ENCODE peak calls at places on chromosomes 4 and X, in ten cellular contexts. M is heart right ventricle; G is small intestine; E is fibroblast of mammary gland; V is NCI-H2081; A is endothelial cell of umbilical vein; W is stimulated activated CD8-positive, alpha-beta memory T cell treated with anti-CD3 and anti-CD28 coated beads, Interleukin-4, amount 100 ng/mL, for 4 hours; X is CD8-positive, alpha-beta memory T cell; D is kidney; H is body of pancreas. R is an unnamed sample.

GRCh38 chr4:80266902-80267380 is 477 bp downstream of the FGF5 start:
- DNase-seq in M (no peak), G (no peak), E (peak), V (peak), A (peak), W (no peak), X (no peak), D (no peak), H (no peak), R (no peak)

GRCh38 chrX:127038065-127038464 is 218.5 kb downstream of the PRR32 start:
- DNase-seq in M (no peak), G (no peak), E (no peak), V (peak), A (no peak), W (no peak), X (no peak), D (no peak), H (no peak), R (no peak)

GRCh38 chr4:98516441-98517323 is 141.7 kb downstream of the TSPAN5 start:
- DNase-seq in M (no peak), G (no peak), E (peak), V (no peak), A (no peak), W (no peak), X (no peak), D (no peak), H (no peak), R (no peak)

GRCh38 chr4:188423039-188423438 is 283.8 kb downstream of the TRIML1 start:
- DNase-seq in M (no peak), G (no peak), E (no peak), V (no peak), A (no peak), W (no peak), X (no peak), D (no peak), H (no peak), R (no peak)

GRCh38 chr4:10013722-10014121 is 7.6 kb downstream of the SLC2A9 start:
- DNase-seq in M (peak), G (peak), E (peak), V (peak), A (peak), W (no peak), X (no peak), D (no peak), H (peak), R (peak)

GRCh38 chrX:257681-258289 is 23.4 kb upstream of the PLCXD1 start:
- DNase-seq in M (no peak), G (no peak), E (no peak), V (no peak), A (no peak), W (no peak), X (no peak), D (peak), H (no peak), R (no peak)

GRCh38 chr4:47274931-47275330 is 188.6 kb downstream of the COMMD8 start:
- DNase-seq in M (no peak), G (no peak), E (no peak), V (no peak), A (no peak), W (no peak), X (no peak), D (no peak), H (no peak), R (no peak)

GRCh38 chr4:65669008-65669971 is 999 bp downstream of the EPHA5 start:
- DNase-seq in M (peak), G (no peak), E (peak), V (no peak), A (no peak), W (no peak), X (no peak), D (peak), H (no peak), R (no peak)

GRCh38 chr4:1883583-1883982 is 12.4 kb downstream of the NSD2 start:
- DNase-seq in M (no peak), G (no peak), E (no peak), V (no peak), A (no peak), W (no peak), X (no peak), D (no peak), H (no peak), R (no peak)

GRCh38 chr4:154415313-154415712 is 76.3 kb downstream of the DCHS2 start:
- DNase-seq in M (no peak), G (no peak), E (no peak), V (no peak), A (no peak), W (no peak), X (no peak), D (no peak), H (no peak), R (no peak)

GRCh38 chrX:149286940-149287349 is 218.2 kb downstream of the IDS start:
- DNase-seq in M (no peak), G (peak), E (peak), V (peak), A (peak), W (no peak), X (peak), D (no peak), H (peak), R (peak)

GRCh38 chr4:123415977-123416376 is 19.4 kb downstream of the SPRY1 start:
- DNase-seq in M (no peak), G (peak), E (no peak), V (no peak), A (peak), W (no peak), X (peak), D (no peak), H (no peak), R (no peak)

GRCh38 chrX:39725928-39726619 is 371.7 kb downstream of the BCOR start:
- DNase-seq in M (no peak), G (no peak), E (peak), V (no peak), A (peak), W (no peak), X (no peak), D (no peak), H (no peak), R (no peak)

GRCh38 chr4:132483-132882 is 8.2 kb downstream of the ZNF718 start:
- DNase-seq in M (no peak), G (no peak), E (no peak), V (no peak), A (no peak), W (no peak), X (no peak), D (no peak), H (no peak), R (no peak)

GRCh38 chr4:127997534-127998388 is 32.6 kb downstream of the ABHD18 start:
- DNase-seq in M (no peak), G (no peak), E (peak), V (no peak), A (no peak), W (no peak), X (no peak), D (no peak), H (peak), R (no peak)

GRCh38 chrX:134484039-134484438 is 24.1 kb downstream of the HPRT1 start:
- DNase-seq in M (no peak), G (peak), E (peak), V (peak), A (peak), W (no peak), X (peak), D (no peak), H (no peak), R (no peak)

GRCh38 chr4:93710101-93710846 is 118.3 kb upstream of the ATOH1 start:
- DNase-seq in M (no peak), G (peak), E (no peak), V (peak), A (no peak), W (no peak), X (no peak), D (no peak), H (peak), R (no peak)

GRCh38 chrX:11890843-11891514 is 132.9 kb downstream of the MSL3 start:
- DNase-seq in M (peak), G (peak), E (peak), V (no peak), A (no peak), W (no peak), X (no peak), D (no peak), H (peak), R (no peak)

GRCh38 chrX:101394372-101394771 is 3.6 kb downstream of the RPL36A start:
- DNase-seq in M (no peak), G (no peak), E (no peak), V (no peak), A (no peak), W (no peak), X (no peak), D (no peak), H (no peak), R (no peak)

GRCh38 chr4:149534779-149535178 is 280.9 kb downstream of the IQCM start:
- DNase-seq in M (no peak), G (no peak), E (peak), V (no peak), A (no peak), W (no peak), X (no peak), D (no peak), H (no peak), R (no peak)

GRCh38 chrX:28787206-28787605 is 200.0 kb downstream of the IL1RAPL1 start:
- DNase-seq in M (no peak), G (no peak), E (peak), V (no peak), A (peak), W (no peak), X (no peak), D (no peak), H (no peak), R (no peak)

GRCh38 chr4:150999091-150999490 is 16.0 kb downstream of the LRBA start:
- DNase-seq in M (no peak), G (no peak), E (no peak), V (no peak), A (no peak), W (no peak), X (no peak), D (no peak), H (no peak), R (no peak)